ENCODE peak calls at places on chromosomes 1 and 21, in six cellular contexts. V is pancreas, Q is fibroblast of lung, R is epithelial cell of esophagus, P is transverse colon, E is tibial nerve. O is an unnamed sample.

GRCh38 chr1:40977721-40978120 is 1.8 kb upstream of the CTPS1 start:
- DNase-seq in V (no peak), Q (no peak), R (no peak), P (no peak), E (no peak), O (no peak)

GRCh38 chr1:218351617-218352438 is 6.7 kb downstream of the TGFB2 start:
- DNase-seq in V (no peak), Q (peak; percentile 79), R (peak; percentile 26), P (no peak), E (no peak), O (no peak)

GRCh38 chr1:25573591-25573930 is 30.2 kb downstream of the LDLRAP1 start:
- DNase-seq in V (no peak), Q (no peak), R (peak; percentile 50), P (peak; percentile 39), E (no peak), O (no peak)

GRCh38 chr1:12085643-12086260 is 22.6 kb downstream of the TNFRSF8 start:
- DNase-seq in V (no peak), Q (no peak), R (no peak), P (no peak), E (no peak), O (no peak)

GRCh38 chr1:179867493-179868330 is 9.9 kb downstream of the TOR1AIP2 start:
- DNase-seq in V (peak; percentile 18), Q (peak; percentile 62), R (peak; percentile 50), P (peak; percentile 61), E (peak; percentile 49), O (no peak)

GRCh38 chr21:42665026-42665425 is 11.6 kb downstream of the PDE9A start:
- DNase-seq in V (no peak), Q (no peak), R (no peak), P (peak; percentile 42), E (no peak), O (no peak)

GRCh38 chr1:91731815-91732214 is 154.1 kb downstream of the TGFBR3 start:
- DNase-seq in V (no peak), Q (no peak), R (peak; percentile 14), P (no peak), E (no peak), O (no peak)

GRCh38 chr1:167627865-167628641 is 2.0 kb upstream of the RCSD1 start:
- DNase-seq in V (no peak), Q (no peak), R (no peak), P (peak; percentile 67), E (no peak), O (no peak)

GRCh38 chr1:67431869-67432578 is 1.8 kb upstream of the SERBP1 start:
- DNase-seq in V (no peak), Q (no peak), R (no peak), P (no peak), E (no peak), O (no peak)

GRCh38 chr1:39081266-39082139 is 55.4 kb downstream of the NDUFS5 start:
- DNase-seq in V (no peak), Q (no peak), R (peak; percentile 39), P (peak; percentile 27), E (no peak), O (peak; percentile 38)
- TF ChIP-seq CTCF in V (no peak), Q (no peak), R (no peak), P (no peak), E (no peak), O (no peak)

GRCh38 chr1:36085686-36086526 is 2.0 kb downstream of the TEKT2 start:
- DNase-seq in V (no peak), Q (no peak), R (no peak), P (no peak), E (no peak), O (no peak)

GRCh38 chr1:36088577-36089392 is at the start of gene ADPRS:
- DNase-seq in V (peak; percentile 84), Q (peak; percentile 91), R (peak; percentile 91), P (peak; percentile 90), E (peak; percentile 73), O (peak; percentile 83)

GRCh38 chr1:36086529-36087232 is 2.0 kb upstream of the ADPRS start:
- DNase-seq in V (no peak), Q (no peak), R (no peak), P (no peak), E (no peak), O (no peak)

GRCh38 chr1:36088265-36088576 is 471 bp upstream of the ADPRS start:
- DNase-seq in V (no peak), Q (no peak), R (no peak), P (no peak), E (no peak), O (no peak)

DNA sequence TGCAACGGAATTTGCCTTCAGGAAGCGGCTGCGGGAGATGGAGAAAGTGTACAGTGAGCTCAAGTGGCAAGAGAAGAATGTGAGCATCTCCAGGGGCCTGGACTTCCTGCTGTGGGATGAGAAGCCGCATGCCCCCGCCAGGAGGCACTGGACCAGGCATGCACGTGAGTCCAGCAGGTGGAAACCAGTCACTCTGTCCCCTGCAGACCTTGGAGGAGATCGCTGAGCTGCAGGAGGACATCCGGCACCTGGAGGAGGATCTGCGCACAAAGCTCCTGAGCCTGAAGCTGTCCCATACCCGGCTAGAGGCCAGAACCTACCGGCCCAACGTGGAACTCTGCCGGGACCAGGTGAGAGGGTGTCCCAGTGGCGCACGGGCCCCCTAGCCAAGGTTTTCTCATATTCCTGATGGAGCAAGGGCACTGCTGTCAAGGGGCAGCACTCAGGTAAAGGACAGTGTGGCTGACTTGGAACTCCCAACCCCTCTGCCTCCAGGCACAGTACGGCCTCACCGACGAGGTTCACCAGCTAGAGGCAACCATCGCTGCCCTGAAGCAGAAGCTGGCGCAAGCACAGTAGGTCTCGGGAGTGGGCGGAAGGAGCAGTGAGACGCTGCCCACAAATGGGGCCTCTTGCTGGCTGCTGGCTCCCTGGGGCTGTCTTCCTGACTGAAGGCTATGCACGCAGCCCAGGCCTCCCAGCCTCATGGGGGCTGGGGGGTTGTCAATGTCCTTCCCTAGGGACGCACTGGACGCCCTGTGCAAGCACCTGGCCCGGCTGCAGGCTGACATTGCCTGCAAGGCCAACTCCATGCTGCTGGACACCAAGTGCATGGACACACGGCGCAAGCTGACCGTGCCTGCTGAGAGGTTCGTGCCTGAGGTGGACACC is 1.2 kb upstream of the ADPRS start:
- DNase-seq in V (no peak), Q (no peak), R (no peak), P (no peak), E (no peak), O (no peak)
- TF ChIP-seq CTCF in V (no peak), Q (no peak), R (no peak), P (no peak), E (no peak), O (no peak)

DNA sequence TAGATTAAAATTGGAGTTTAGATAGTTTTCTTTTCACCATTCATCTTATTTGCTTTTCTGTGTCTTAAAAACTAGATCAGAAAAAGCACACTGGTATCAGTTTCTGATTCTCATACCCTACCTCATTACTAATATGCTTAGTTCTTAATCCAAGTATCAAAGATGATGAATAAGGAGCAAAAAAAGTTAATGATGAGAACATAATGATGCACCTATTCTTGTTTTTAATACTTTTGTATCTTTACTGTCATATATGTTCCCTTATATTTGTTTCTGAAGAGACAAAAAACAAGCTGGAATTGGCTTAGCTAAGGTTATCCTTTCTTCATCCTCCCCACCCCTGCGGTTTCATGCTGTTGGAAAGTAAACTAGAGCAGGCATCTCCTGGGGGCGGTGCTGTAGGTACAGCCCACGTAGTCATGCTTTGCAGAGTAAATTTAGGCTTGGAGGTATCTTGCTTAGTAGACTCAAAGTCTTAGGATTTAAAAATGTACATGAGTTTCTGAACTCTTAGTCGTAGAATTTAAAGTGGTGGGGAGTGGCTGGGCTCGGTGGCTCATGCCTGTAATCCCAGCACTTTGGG is 16.4 kb downstream of the CNIH4 start:
- DNase-seq in V (no peak), Q (no peak), R (no peak), P (no peak), E (no peak), O (no peak)
- TF ChIP-seq CTCF in V (no peak), Q (no peak), R (no peak), P (no peak), E (no peak), O (no peak)

DNA sequence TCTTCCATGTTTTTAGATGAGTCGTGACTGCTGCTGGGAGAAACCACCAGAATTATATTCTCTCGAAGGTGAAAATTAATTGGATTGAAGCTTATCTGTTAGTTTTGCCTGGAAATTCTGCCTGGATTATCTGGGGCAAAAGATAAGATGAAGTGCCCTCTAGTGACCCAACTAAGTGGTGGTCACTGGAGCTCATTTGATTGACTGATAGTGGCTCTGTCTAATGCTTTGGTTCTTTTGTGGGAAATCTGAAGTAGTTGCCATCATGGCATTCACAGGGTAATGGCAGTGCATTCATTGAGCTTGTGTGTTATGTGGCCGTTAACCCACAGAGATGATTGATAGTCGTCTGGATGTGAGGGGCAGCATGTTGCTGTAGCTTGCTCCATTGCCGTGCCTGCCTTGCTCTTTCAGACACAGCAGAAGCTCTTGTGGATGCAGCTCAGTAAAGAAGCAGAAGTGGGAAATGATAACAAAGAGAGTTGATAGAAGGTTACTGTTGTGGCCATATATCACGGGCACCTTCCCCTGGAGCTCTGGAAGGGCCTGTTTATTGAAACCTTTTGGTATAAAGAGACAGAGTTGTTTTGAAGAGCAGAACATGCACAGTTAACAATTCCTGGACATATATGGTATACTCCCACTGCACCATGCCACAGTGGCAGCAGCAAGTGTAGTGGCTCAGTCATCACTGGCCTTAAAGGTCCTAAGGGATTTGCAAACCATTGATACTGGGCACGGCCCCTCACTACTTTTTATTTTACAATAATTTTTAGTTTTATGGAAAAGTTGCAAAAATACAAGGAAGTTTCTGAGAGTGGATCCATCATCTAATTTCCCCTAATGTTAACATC is 42.0 kb downstream of the CXADR start:
- DNase-seq in V (no peak), Q (peak; percentile 12), R (peak; percentile 14), P (no peak), E (no peak), O (no peak)
- TF ChIP-seq CTCF in V (no peak), Q (peak; percentile 14), R (peak; percentile 40), P (no peak), E (peak; percentile 24), O (peak; percentile 12)

DNA sequence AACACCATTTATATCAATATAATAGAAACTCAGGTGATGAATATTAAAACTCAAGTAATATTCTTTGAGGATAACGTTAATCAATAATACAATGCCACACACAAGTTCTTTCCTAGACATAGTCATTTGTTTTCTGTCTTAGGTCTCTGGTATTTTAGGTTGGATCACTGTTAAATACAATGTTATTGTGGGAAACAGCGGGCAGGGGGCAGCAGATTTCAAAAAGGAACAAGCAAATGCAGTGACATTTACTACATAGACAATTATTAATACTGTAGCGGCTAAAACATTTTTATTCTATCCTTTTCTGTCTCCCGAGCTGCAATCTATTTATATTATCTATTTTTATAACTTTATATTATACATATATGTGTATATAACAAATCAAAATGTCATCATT is 186.4 kb upstream of the ZNHIT6 start:
- DNase-seq in V (no peak), Q (peak; percentile 62), R (peak; percentile 34), P (no peak), E (peak; percentile 67), O (no peak)
- TF ChIP-seq CTCF in V (peak; percentile 12), Q (peak; percentile 68), R (peak; percentile 49), P (no peak), E (peak; percentile 33), O (peak; percentile 65)

GRCh38 chr1:172308577-172308976 is 111.9 kb upstream of the C1orf105 start:
- DNase-seq in V (no peak), Q (peak; percentile 46), R (no peak), P (no peak), E (no peak), O (no peak)
- TF ChIP-seq CTCF in V (no peak), Q (no peak), R (no peak), P (no peak), E (no peak), O (no peak)

DNA sequence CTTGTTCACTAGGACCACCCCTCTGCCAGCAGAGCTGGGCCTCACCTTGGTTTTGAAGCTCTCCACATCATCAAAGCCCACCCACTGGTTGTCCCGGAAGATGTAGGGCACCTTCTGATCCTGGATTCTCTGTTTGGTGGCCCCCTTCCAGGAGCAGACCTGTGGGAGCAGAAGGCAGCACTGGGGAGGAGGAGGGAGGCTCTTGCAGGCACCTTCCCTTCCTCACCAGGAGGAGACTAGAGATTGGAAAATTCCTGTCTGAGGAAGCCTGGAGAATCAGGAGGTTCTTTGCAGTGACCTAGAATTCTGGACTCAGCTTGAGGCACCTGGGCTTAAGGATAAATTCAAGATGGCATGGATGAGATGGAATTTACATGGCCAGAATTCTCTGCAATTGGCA is 10.3 kb downstream of the CHIT1 start:
- DNase-seq in V (no peak), Q (no peak), R (no peak), P (no peak), E (no peak), O (no peak)
- TF ChIP-seq CTCF in V (no peak), Q (no peak), R (no peak), P (no peak), E (no peak), O (no peak)

O was measured in D721Med.